ENCODE peak calls at places on chromosomes 6 and 20, in four cellular contexts. One of them, this sample, is unnamed.

GRCh38 chr6:47810885-47811284 is 29.1 kb downstream of the OPN5 start:
- DNase-seq in astrocyte of the spinal cord: no peak
- DNase-seq in mucosa of descending colon: no peak
- DNase-seq in SK-MEL-5: peak
- DNase-seq in this sample: no peak

GRCh38 chr6:2042951-2043648 is 202.3 kb downstream of the GMDS start:
- DNase-seq in SK-MEL-5: no peak
- DNase-seq in mucosa of descending colon: no peak
- DNase-seq in astrocyte of the spinal cord: no peak
- DNase-seq in this sample: peak

GRCh38 chr20:7347409-7347808 is 579.9 kb downstream of the BMP2 start:
- DNase-seq in SK-MEL-5: no peak
- DNase-seq in mucosa of descending colon: no peak
- DNase-seq in astrocyte of the spinal cord: no peak
- DNase-seq in this sample: no peak

GRCh38 chr6:30480536-30481156 is 8.7 kb upstream of the HLA-E start:
- DNase-seq in SK-MEL-5: peak
- DNase-seq in astrocyte of the spinal cord: no peak
- DNase-seq in mucosa of descending colon: no peak
- DNase-seq in this sample: no peak

GRCh38 chr20:28562510-28562898 is 2695.0 kb upstream of the DEFB115 start:
- DNase-seq in SK-MEL-5: no peak
- DNase-seq in mucosa of descending colon: no peak
- DNase-seq in astrocyte of the spinal cord: peak
- DNase-seq in this sample: peak

GRCh38 chr6:141326925-141327324 is 805.8 kb upstream of the GJE1 start:
- DNase-seq in SK-MEL-5: peak
- DNase-seq in astrocyte of the spinal cord: no peak
- DNase-seq in mucosa of descending colon: no peak
- DNase-seq in this sample: no peak

GRCh38 chr20:36184816-36185776 is 30.6 kb downstream of the EPB41L1 start:
- DNase-seq in astrocyte of the spinal cord: no peak
- DNase-seq in SK-MEL-5: no peak
- DNase-seq in mucosa of descending colon: no peak
- DNase-seq in this sample: no peak

GRCh38 chr20:18388860-18389259 is 78.0 kb downstream of the DZANK1 start:
- DNase-seq in astrocyte of the spinal cord: peak
- DNase-seq in mucosa of descending colon: no peak
- DNase-seq in SK-MEL-5: no peak
- DNase-seq in this sample: peak

GRCh38 chr6:167351656-167352354 is 26.9 kb downstream of the TTLL2 start:
- DNase-seq in mucosa of descending colon: no peak
- DNase-seq in SK-MEL-5: no peak
- DNase-seq in astrocyte of the spinal cord: no peak
- DNase-seq in this sample: no peak

GRCh38 chr6:155611742-155612141 is 156.1 kb upstream of the NOX3 start:
- DNase-seq in astrocyte of the spinal cord: no peak
- DNase-seq in SK-MEL-5: no peak
- DNase-seq in mucosa of descending colon: no peak
- DNase-seq in this sample: no peak

GRCh38 chr6:13923527-13924145 is 1.1 kb upstream of the RNF182 start:
- DNase-seq in astrocyte of the spinal cord: peak
- DNase-seq in mucosa of descending colon: no peak
- DNase-seq in SK-MEL-5: peak
- DNase-seq in this sample: peak

GRCh38 chr20:4190792-4191519 is 175.6 kb upstream of the RNF24 start:
- DNase-seq in mucosa of descending colon: no peak
- DNase-seq in astrocyte of the spinal cord: no peak
- DNase-seq in SK-MEL-5: no peak
- DNase-seq in this sample: peak

GRCh38 chr20:2142649-2143048 is 41.0 kb downstream of the STK35 start:
- DNase-seq in SK-MEL-5: no peak
- DNase-seq in mucosa of descending colon: no peak
- DNase-seq in astrocyte of the spinal cord: no peak
- DNase-seq in this sample: peak

GRCh38 chr6:70312165-70312564 is 9.3 kb upstream of the COL9A1 start:
- DNase-seq in SK-MEL-5: peak
- DNase-seq in mucosa of descending colon: no peak
- DNase-seq in astrocyte of the spinal cord: peak
- DNase-seq in this sample: peak

GRCh38 chr6:100506651-100507050 is 41.9 kb upstream of the SIM1 start:
- DNase-seq in SK-MEL-5: no peak
- DNase-seq in mucosa of descending colon: no peak
- DNase-seq in astrocyte of the spinal cord: peak
- DNase-seq in this sample: no peak

GRCh38 chr20:23049933-23050838 is 714 bp upstream of the THBD start:
- DNase-seq in mucosa of descending colon: peak
- DNase-seq in astrocyte of the spinal cord: peak
- DNase-seq in SK-MEL-5: no peak
- DNase-seq in this sample: peak

GRCh38 chr20:62208805-62209755 is 11.0 kb downstream of the HRH3 start:
- DNase-seq in astrocyte of the spinal cord: no peak
- DNase-seq in SK-MEL-5: peak
- DNase-seq in mucosa of descending colon: peak
- DNase-seq in this sample: no peak

GRCh38 chr6:52049252-52050050 is 38.0 kb downstream of the PKHD1 start:
- DNase-seq in mucosa of descending colon: no peak
- DNase-seq in astrocyte of the spinal cord: peak
- DNase-seq in SK-MEL-5: peak
- DNase-seq in this sample: peak

GRCh38 chr6:14567031-14567430 is 449.5 kb downstream of the CD83 start:
- DNase-seq in mucosa of descending colon: no peak
- DNase-seq in astrocyte of the spinal cord: no peak
- DNase-seq in SK-MEL-5: no peak
- DNase-seq in this sample: no peak

GRCh38 chr6:138774370-138774769 is 801 bp downstream of the CCDC28A start:
- DNase-seq in SK-MEL-5: no peak
- DNase-seq in astrocyte of the spinal cord: no peak
- DNase-seq in mucosa of descending colon: no peak
- DNase-seq in this sample: peak

GRCh38 chr6:17725083-17725482 is 18.4 kb upstream of the NUP153 start:
- DNase-seq in astrocyte of the spinal cord: peak
- DNase-seq in SK-MEL-5: no peak
- DNase-seq in mucosa of descending colon: no peak
- DNase-seq in this sample: peak

GRCh38 chr6:2764610-2765165 is 505 bp upstream of the WRNIP1 start:
- DNase-seq in astrocyte of the spinal cord: peak
- DNase-seq in SK-MEL-5: peak
- DNase-seq in mucosa of descending colon: peak
- DNase-seq in this sample: peak

GRCh38 chr6:97626586-97627441 is 343.8 kb upstream of the MMS22L start:
- DNase-seq in mucosa of descending colon: no peak
- DNase-seq in astrocyte of the spinal cord: peak
- DNase-seq in SK-MEL-5: peak
- DNase-seq in this sample: peak

GRCh38 chr20:17662333-17663039 is 19.6 kb downstream of the RRBP1 start:
- DNase-seq in SK-MEL-5: no peak
- DNase-seq in astrocyte of the spinal cord: peak
- DNase-seq in mucosa of descending colon: no peak
- DNase-seq in this sample: peak

GRCh38 chr20:56187791-56188190 is 60.7 kb upstream of the MC3R start:
- DNase-seq in astrocyte of the spinal cord: no peak
- DNase-seq in mucosa of descending colon: no peak
- DNase-seq in SK-MEL-5: peak
- DNase-seq in this sample: peak

GRCh38 chr20:4763776-4764525 is 42.2 kb downstream of the PRND start:
- DNase-seq in SK-MEL-5: no peak
- DNase-seq in mucosa of descending colon: no peak
- DNase-seq in astrocyte of the spinal cord: no peak
- DNase-seq in this sample: no peak